ENCODE peak calls at places on chromosome 12, in nine cellular contexts. W is CD8-positive, alpha-beta T cell; C is stomach; J is foreskin fibroblast; X is ovary; S is astrocyte of the cerebellum; E is AG09319; Y is RWPE1; I is kidney epithelial cell. B is an unnamed sample.

GRCh38 chr12:105485321-105485910 is 154.9 kb downstream of the C12orf75 start:
- DNase-seq in W (no peak), C (no peak), J (peak; percentile 58), X (peak; percentile 16), S (no peak), E (no peak), Y (no peak), I (peak; percentile 57), B (no peak)

GRCh38 chr12:118103231-118103600 is 595 bp downstream of the VSIG10 start:
- DNase-seq in W (no peak), C (no peak), J (peak; percentile 10), X (peak; percentile 37), S (no peak), E (no peak), Y (peak; percentile 22), I (no peak), B (peak; percentile 27)

GRCh38 chr12:109065154-109065852 is 12.9 kb downstream of the USP30 start:
- DNase-seq in W (no peak), C (no peak), J (no peak), X (no peak), S (no peak), E (no peak), Y (no peak), I (no peak), B (no peak)

GRCh38 chr12:84627582-84627981 is 285.0 kb downstream of the SLC6A15 start:
- DNase-seq in W (no peak), C (no peak), J (no peak), X (no peak), S (no peak), E (no peak), Y (no peak), I (no peak), B (no peak)

GRCh38 chr12:64903738-64904137 is 79.3 kb downstream of the TBC1D30 start:
- DNase-seq in W (no peak), C (no peak), J (no peak), X (no peak), S (no peak), E (no peak), Y (peak; percentile 19), I (no peak), B (no peak)

GRCh38 chr12:131397493-131398181 is 313.3 kb upstream of the SFSWAP start:
- DNase-seq in W (no peak), C (no peak), J (no peak), X (no peak), S (no peak), E (no peak), Y (no peak), I (no peak), B (no peak)

GRCh38 chr12:13992585-13992984 is 11.2 kb upstream of the GRIN2B start:
- DNase-seq in W (no peak), C (no peak), J (no peak), X (no peak), S (no peak), E (no peak), Y (no peak), I (no peak), B (no peak)

GRCh38 chr12:80443974-80444666 is at the start of gene PTPRQ:
- DNase-seq in W (no peak), C (no peak), J (no peak), X (no peak), S (no peak), E (peak; percentile 7), Y (no peak), I (no peak), B (no peak)

GRCh38 chr12:89346741-89347324 is 5.5 kb downstream of the DUSP6 start:
- DNase-seq in W (no peak), C (no peak), J (peak; percentile 81), X (no peak), S (no peak), E (no peak), Y (peak; percentile 3), I (no peak), B (no peak)

GRCh38 chr12:104708891-104709290 is 249.2 kb downstream of the SLC41A2 start:
- DNase-seq in W (no peak), C (no peak), J (no peak), X (no peak), S (no peak), E (no peak), Y (no peak), I (no peak), B (no peak)

GRCh38 chr12:34403706-34404376 is 381.5 kb downstream of the ALG10 start:
- DNase-seq in W (no peak), C (peak; percentile 17), J (no peak), X (peak; percentile 1), S (no peak), E (no peak), Y (no peak), I (no peak), B (no peak)

GRCh38 chr12:59086124-59086523 is 165.8 kb upstream of the LRIG3 start:
- DNase-seq in W (no peak), C (no peak), J (no peak), X (no peak), S (no peak), E (no peak), Y (no peak), I (no peak), B (no peak)

GRCh38 chr12:113136990-113137511 is 1.5 kb upstream of the RASAL1 start:
- DNase-seq in W (no peak), C (peak; percentile 74), J (no peak), X (no peak), S (no peak), E (no peak), Y (no peak), I (no peak), B (no peak)

GRCh38 chr12:113134521-113134951 is 1.0 kb downstream of the RASAL1 start:
- DNase-seq in W (no peak), C (no peak), J (no peak), X (no peak), S (no peak), E (no peak), Y (no peak), I (no peak), B (no peak)

GRCh38 chr12:113136128-113136989 is 798 bp upstream of the RASAL1 start:
- DNase-seq in W (peak; percentile 49), C (peak; percentile 50), J (no peak), X (no peak), S (no peak), E (no peak), Y (no peak), I (no peak), B (peak; percentile 53)

GRCh38 chr12:113133036-113133435 is 2.5 kb downstream of the RASAL1 start:
- DNase-seq in W (no peak), C (no peak), J (no peak), X (no peak), S (no peak), E (no peak), Y (no peak), I (no peak), B (no peak)

DNA sequence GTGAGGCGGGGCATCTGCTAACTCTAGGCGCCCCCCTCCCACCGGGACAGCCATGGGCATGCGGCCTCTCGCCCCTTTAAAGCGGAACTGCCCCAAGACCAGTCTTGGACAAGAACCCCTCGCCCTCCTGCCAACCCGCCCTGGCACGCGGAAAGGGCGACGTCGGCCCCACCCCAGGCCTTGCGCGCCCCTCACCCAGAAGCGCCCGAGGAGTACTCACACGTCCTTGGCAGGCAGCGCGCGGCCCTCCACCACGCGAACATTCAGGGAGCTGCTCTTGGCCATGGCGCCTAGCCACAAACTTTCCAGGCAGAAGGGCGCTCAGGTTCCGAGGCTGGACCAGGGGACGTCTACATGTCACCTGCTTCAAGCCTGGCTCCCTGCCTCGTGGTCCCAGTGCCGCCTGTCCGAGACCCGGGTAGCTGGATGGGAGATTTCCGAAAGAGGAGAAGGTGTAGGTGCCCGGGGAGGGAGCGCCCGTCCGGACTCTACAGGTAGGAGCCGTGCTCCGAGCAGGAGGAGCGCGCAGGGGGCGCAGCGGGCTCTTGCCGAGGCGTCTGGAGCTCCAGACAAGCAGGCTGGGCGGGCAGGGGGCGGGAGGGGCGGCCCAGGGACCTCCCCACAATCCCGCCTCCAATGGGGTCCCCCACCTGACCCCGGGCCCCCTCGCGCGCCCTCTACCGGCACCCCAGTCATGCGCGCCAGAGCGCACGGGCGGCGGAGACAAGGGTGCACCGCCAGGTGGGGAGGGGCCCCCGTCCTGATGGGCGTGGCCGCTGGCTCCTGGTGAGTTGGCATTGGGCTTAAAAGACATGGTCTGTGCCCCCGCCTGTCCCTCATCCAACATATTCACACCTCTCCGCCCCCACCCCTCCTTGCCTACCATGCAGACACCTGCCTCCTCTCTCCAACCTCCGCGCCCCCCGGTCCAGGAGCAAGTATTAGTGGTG is at the start of gene RASAL1:
- DNase-seq in W (peak; percentile 58), C (peak; percentile 79), J (no peak), X (no peak), S (no peak), E (no peak), Y (peak; percentile 67), I (no peak), B (no peak)
- TF ChIP-seq CTCF in W (peak; percentile 54), C (peak; percentile 11), J (no peak), X (no peak), S (no peak), E (no peak), Y (no peak), I (peak; percentile 72), B (no peak)

GRCh38 chr12:3333583-3333982 is 157.4 kb upstream of the PRMT8 start:
- DNase-seq in W (no peak), C (no peak), J (no peak), X (no peak), S (no peak), E (no peak), Y (no peak), I (no peak), B (no peak)
- TF ChIP-seq CTCF in W (no peak), C (no peak), J (no peak), X (no peak), S (no peak), E (no peak), Y (no peak), I (no peak), B (no peak)

GRCh38 chr12:1836854-1837411 is 16.6 kb downstream of the LRTM2 start:
- DNase-seq in W (no peak), C (no peak), J (no peak), X (no peak), S (no peak), E (no peak), Y (no peak), I (no peak), B (no peak)
- TF ChIP-seq CTCF in W (no peak), C (no peak), J (no peak), X (no peak), S (no peak), E (no peak), Y (no peak), I (no peak), B (no peak)

GRCh38 chr12:31015215-31015614 is 58.4 kb upstream of the DDX11 start:
- DNase-seq in W (no peak), C (no peak), J (no peak), X (no peak), S (no peak), E (no peak), Y (no peak), I (no peak), B (no peak)

GRCh38 chr12:31011336-31011735 is 62.3 kb upstream of the DDX11 start:
- DNase-seq in W (no peak), C (no peak), J (no peak), X (no peak), S (no peak), E (no peak), Y (no peak), I (no peak), B (no peak)

GRCh38 chr12:31008961-31009840 is 64.5 kb upstream of the DDX11 start:
- DNase-seq in W (no peak), C (no peak), J (no peak), X (no peak), S (no peak), E (no peak), Y (no peak), I (no peak), B (no peak)

GRCh38 chr12:31009976-31010375 is 63.7 kb upstream of the DDX11 start:
- DNase-seq in W (no peak), C (no peak), J (no peak), X (no peak), S (no peak), E (no peak), Y (no peak), I (no peak), B (no peak)

GRCh38 chr12:31011746-31012567 is 61.7 kb upstream of the DDX11 start:
- DNase-seq in W (no peak), C (no peak), J (no peak), X (no peak), S (no peak), E (no peak), Y (no peak), I (no peak), B (no peak)
- TF ChIP-seq CTCF in W (no peak), C (no peak), J (no peak), X (no peak), S (no peak), E (peak; percentile 22), Y (no peak), I (no peak), B (no peak)

B was measured in DND-41.